ENCODE peak calls at places on chromosome 7, in six cellular contexts. T is HCT116, P is tibial nerve, V is GM23338, C is endothelial cell of umbilical vein, S is right cardiac atrium. H is an unnamed sample.

GRCh38 chr7:3260425-3260762 is 40.7 kb upstream of the SDK1 start:
- DNase-seq in T (no peak), P (no peak), V (no peak), C (no peak), S (no peak), H (no peak)

GRCh38 chr7:83111391-83111790 is 51.3 kb downstream of the PCLO start:
- DNase-seq in T (no peak), P (no peak), V (peak; percentile 44), C (no peak), S (no peak), H (no peak)

GRCh38 chr7:116534790-116535189 is 10.0 kb downstream of the CAV1 start:
- DNase-seq in T (no peak), P (no peak), V (no peak), C (no peak), S (no peak), H (no peak)

GRCh38 chr7:494906-495305 is 24.7 kb downstream of the PDGFA start:
- DNase-seq in T (no peak), P (no peak), V (no peak), C (no peak), S (peak; percentile 47), H (peak; percentile 7)

GRCh38 chr7:46791180-46791579 is 790.7 kb downstream of the TNS3 start:
- DNase-seq in T (no peak), P (no peak), V (peak; percentile 37), C (no peak), S (no peak), H (no peak)

GRCh38 chr7:90119178-90119971 is 34.9 kb upstream of the STEAP1 start:
- DNase-seq in T (no peak), P (no peak), V (peak; percentile 55), C (no peak), S (peak; percentile 86), H (peak; percentile 16)

GRCh38 chr7:147547252-147547897 is 1043.2 kb upstream of the C7orf33 start:
- DNase-seq in T (no peak), P (no peak), V (peak; percentile 64), C (no peak), S (no peak), H (no peak)

GRCh38 chr7:78514653-78515052 is 716.1 kb downstream of the PHTF2 start:
- DNase-seq in T (no peak), P (no peak), V (no peak), C (no peak), S (no peak), H (no peak)

GRCh38 chr7:112080974-112081373 is 125.2 kb downstream of the DOCK4 start:
- DNase-seq in T (no peak), P (no peak), V (peak; percentile 42), C (peak; percentile 48), S (no peak), H (no peak)

GRCh38 chr7:25389489-25390106 is 161.3 kb upstream of the NPVF start:
- DNase-seq in T (peak; percentile 31), P (no peak), V (peak; percentile 72), C (peak; percentile 44), S (peak; percentile 45), H (no peak)

GRCh38 chr7:138934861-138935260 is 46.3 kb downstream of the KIAA1549 start:
- DNase-seq in T (no peak), P (no peak), V (no peak), C (peak; percentile 81), S (no peak), H (no peak)

GRCh38 chr7:128830231-128831177 is at the start of gene FLNC:
- DNase-seq in T (no peak), P (no peak), V (peak; percentile 71), C (peak; percentile 68), S (peak; percentile 85), H (peak; percentile 63)

GRCh38 chr7:128017880-128018845 is 13.1 kb downstream of the LRRC4 start:
- DNase-seq in T (no peak), P (no peak), V (no peak), C (peak; percentile 82), S (no peak), H (no peak)

GRCh38 chr7:10940748-10941358 is 32.8 kb upstream of the PHF14 start:
- DNase-seq in T (no peak), P (no peak), V (no peak), C (no peak), S (no peak), H (no peak)

GRCh38 chr7:34486371-34486770 is 171.6 kb upstream of the NPSR1 start:
- DNase-seq in T (no peak), P (no peak), V (no peak), C (no peak), S (no peak), H (no peak)

GRCh38 chr7:22357311-22358175 is 589 bp upstream of the RAPGEF5 start:
- DNase-seq in T (peak; percentile 36), P (no peak), V (peak; percentile 49), C (peak; percentile 56), S (peak; percentile 37), H (no peak)

GRCh38 chr7:44486693-44487092 is 3.8 kb downstream of the NUDCD3 start:
- DNase-seq in T (no peak), P (no peak), V (no peak), C (peak; percentile 43), S (no peak), H (no peak)
- H3K4me1 ChIP-seq in T (peaks cover 5% of the 10 kb centered on the region), P (peaks cover 31% of the 10 kb centered on the region), V (peaks cover 7% of the 10 kb centered on the region), C (peaks cover 49% of the 10 kb centered on the region), S (peaks cover 12% of the 10 kb centered on the region), H (peaks cover 70% of the 10 kb centered on the region)

DNA sequence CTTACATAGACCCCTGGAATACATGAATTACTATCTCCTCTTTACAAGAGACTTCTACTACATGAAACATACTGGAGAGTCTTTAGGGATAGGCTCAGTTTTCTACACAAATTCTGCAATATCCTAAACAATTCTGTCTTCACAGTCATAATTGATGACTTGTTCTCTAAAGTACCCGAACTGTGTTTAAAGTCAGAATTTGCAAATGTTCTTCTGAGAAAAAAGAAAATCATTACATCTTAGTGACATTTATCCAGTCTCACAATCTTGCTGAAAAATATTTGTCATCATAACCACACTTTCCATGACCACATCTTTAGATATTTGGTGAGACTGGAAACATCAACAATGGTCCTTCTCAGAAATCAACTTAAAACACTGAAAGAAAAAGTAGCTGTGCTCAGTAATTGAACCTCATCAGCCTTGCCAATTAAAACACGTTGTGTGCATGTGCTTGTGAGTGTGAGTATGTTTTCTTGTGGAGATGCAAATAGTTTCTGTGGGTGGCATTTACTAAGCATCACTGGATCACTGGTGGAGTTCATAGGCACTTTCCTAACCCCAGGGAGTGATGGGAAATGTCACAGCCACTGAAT is 79.6 kb upstream of the PRSS58 start:
- DNase-seq in T (no peak), P (no peak), V (no peak), C (no peak), S (no peak), H (no peak)
- H3K4me1 ChIP-seq in T (no peaks in the 10 kb centered on the region), P (no peaks in the 10 kb centered on the region), V (peaks cover 4% of the 10 kb centered on the region), C (no peaks in the 10 kb centered on the region), S (no peaks in the 10 kb centered on the region), H (no peaks in the 10 kb centered on the region)

DNA sequence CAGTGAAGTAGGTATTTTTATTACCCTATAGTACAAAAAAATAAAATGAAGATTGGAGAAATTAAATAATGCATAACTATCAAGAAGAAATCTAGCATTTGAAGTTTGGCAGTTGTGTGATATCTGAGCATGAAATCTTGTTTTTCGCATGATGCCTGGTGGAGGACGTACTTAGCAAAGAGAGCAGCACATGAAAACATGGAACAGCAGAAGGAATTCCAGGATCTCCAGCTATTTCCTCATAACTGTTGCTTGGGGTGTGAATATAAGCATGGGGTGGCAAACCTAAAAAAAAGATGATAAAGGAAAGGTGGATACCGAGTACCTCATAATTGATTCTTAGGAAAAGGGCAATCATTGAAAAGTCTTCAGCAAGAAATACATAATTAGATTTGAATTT is 174.3 kb upstream of the FAM3C start:
- DNase-seq in T (no peak), P (no peak), V (no peak), C (no peak), S (no peak), H (no peak)
- H3K4me1 ChIP-seq in T (no peaks in the 10 kb centered on the region), P (no peaks in the 10 kb centered on the region), V (peaks cover 5% of the 10 kb centered on the region), C (no peaks in the 10 kb centered on the region), S (no peaks in the 10 kb centered on the region), H (no peaks in the 10 kb centered on the region)

GRCh38 chr7:157650801-157651200 is 314.0 kb downstream of the DNAJB6 start:
- DNase-seq in T (no peak), P (no peak), V (no peak), C (no peak), S (no peak), H (no peak)
- H3K4me1 ChIP-seq in T (no peaks in the 10 kb centered on the region), P (no peaks in the 10 kb centered on the region), V (no peaks in the 10 kb centered on the region), C (no peaks in the 10 kb centered on the region), S (no peaks in the 10 kb centered on the region), H (no peaks in the 10 kb centered on the region)

DNA sequence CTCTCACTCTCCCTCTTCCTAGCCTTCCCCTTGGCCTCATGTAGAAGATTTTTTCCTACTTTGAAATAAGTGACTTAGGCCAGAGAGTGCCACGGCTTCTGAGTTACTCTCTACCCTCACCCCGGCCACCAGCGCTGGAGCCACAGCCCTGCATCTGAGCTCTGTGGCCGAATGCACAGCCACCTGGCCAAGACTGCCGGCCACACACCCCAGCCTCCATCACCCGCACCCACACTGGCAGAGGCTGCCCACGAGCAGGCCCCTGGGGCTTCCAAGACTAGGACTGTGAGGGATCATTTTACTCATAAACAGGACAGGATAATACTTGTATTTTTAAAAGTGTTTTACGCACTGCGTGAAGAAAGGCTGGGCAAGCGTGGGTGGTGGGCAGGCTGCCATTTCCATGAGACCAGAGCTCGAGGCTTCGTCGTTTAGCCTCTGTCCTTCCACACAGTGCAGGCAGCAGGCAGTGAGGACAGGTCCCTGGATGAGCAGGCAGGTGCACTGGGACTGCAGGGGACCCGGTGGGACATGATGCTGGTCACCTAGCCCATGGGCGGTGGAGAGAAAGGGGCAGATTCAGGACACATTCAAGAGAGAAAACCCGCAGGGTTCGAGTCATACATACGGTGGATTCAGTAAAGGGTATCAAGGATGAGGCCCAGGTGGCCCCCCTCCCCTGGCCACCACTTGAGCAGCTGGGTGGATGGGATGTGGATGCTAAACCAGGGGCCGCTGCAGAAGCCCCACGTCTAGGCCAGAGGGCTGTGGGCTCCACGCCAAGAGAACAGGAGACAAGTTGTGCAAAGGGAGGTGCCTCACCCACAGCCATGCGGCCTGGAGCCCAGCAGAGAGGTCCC is 35.5 kb upstream of the RNF32 start:
- DNase-seq in T (no peak), P (no peak), V (no peak), C (no peak), S (no peak), H (no peak)
- H3K4me1 ChIP-seq in T (no peaks in the 10 kb centered on the region), P (peaks cover 3% of the 10 kb centered on the region), V (no peaks in the 10 kb centered on the region), C (peaks cover 14% of the 10 kb centered on the region), S (no peaks in the 10 kb centered on the region), H (peaks cover 11% of the 10 kb centered on the region)

GRCh38 chr7:41808541-41808940 is 105.7 kb upstream of the INHBA start:
- DNase-seq in T (no peak), P (no peak), V (peak; percentile 93), C (no peak), S (no peak), H (no peak)

GRCh38 chr7:41809081-41809480 is 106.2 kb upstream of the INHBA start:
- DNase-seq in T (no peak), P (no peak), V (no peak), C (no peak), S (no peak), H (no peak)

GRCh38 chr7:41810258-41810576 is 107.3 kb upstream of the INHBA start:
- DNase-seq in T (no peak), P (no peak), V (no peak), C (no peak), S (no peak), H (no peak)

GRCh38 chr7:41814888-41815287 is 112.0 kb upstream of the INHBA start:
- DNase-seq in T (no peak), P (no peak), V (peak; percentile 28), C (no peak), S (no peak), H (no peak)

GRCh38 chr7:41809487-41810257 is 106.8 kb upstream of the INHBA start:
- DNase-seq in T (no peak), P (no peak), V (no peak), C (no peak), S (no peak), H (no peak)
- H3K4me1 ChIP-seq in T (no peaks in the 10 kb centered on the region), P (no peaks in the 10 kb centered on the region), V (peaks cover 9% of the 10 kb centered on the region), C (no peaks in the 10 kb centered on the region), S (no peaks in the 10 kb centered on the region), H (no peaks in the 10 kb centered on the region)

GRCh38 chr7:106104861-106105260 is 7.3 kb downstream of the SYPL1 start:
- DNase-seq in T (no peak), P (no peak), V (no peak), C (peak; percentile 54), S (no peak), H (no peak)
- H3K4me1 ChIP-seq in T (no peaks in the 10 kb centered on the region), P (peaks cover 36% of the 10 kb centered on the region), V (peaks cover 14% of the 10 kb centered on the region), C (peaks cover 19% of the 10 kb centered on the region), S (peaks cover 7% of the 10 kb centered on the region), H (peaks cover 61% of the 10 kb centered on the region)